ENCODE peak calls at places on chromosomes 1 and 21, in five cellular contexts. V is upper lobe of left lung, H is sigmoid colon, T is H1, R is HepG2. G is an unnamed sample.

GRCh38 chr1:154957258-154957657 is 1.4 kb upstream of the PBXIP1 start:
- DNase-seq in V (no peak), T (no peak), H (no peak), R (no peak), G (no peak)

GRCh38 chr1:220235462-220235861 is 36.8 kb downstream of the RAB3GAP2 start:
- DNase-seq in V (no peak), T (no peak), R (peak), H (no peak), G (no peak)

GRCh38 chr1:3911981-3912808 is 12.1 kb upstream of the C1orf174 start:
- DNase-seq in H (no peak), T (no peak), V (peak), R (no peak), G (peak)

GRCh38 chr21:32131960-32132359 is 146.9 kb downstream of the MIS18A start:
- DNase-seq in H (no peak), T (no peak), R (peak), V (no peak), G (no peak)

GRCh38 chr1:31429583-31429982 is 16.6 kb downstream of the SERINC2 start:
- DNase-seq in R (no peak), V (no peak), H (no peak), T (no peak), G (peak)

GRCh38 chr1:7517611-7518330 is 253.3 kb upstream of the VAMP3 start:
- DNase-seq in H (no peak), T (no peak), R (no peak), V (no peak), G (no peak)

GRCh38 chr1:40783001-40783905 is at the start of gene KCNQ4:
- DNase-seq in V (peak), R (no peak), H (peak), T (no peak), G (peak)

GRCh38 chr1:173234899-173235298 is 27.8 kb upstream of the TNFSF4 start:
- DNase-seq in V (no peak), R (no peak), H (no peak), T (no peak), G (no peak)

GRCh38 chr1:67997746-67998145 is 52.7 kb downstream of the DIRAS3 start:
- DNase-seq in R (no peak), V (no peak), T (no peak), H (no peak), G (no peak)

GRCh38 chr1:226814751-226815496 is 55.5 kb upstream of the PSEN2 start:
- DNase-seq in V (no peak), T (no peak), R (no peak), H (peak), G (peak)

GRCh38 chr1:38120552-38121230 is 74.1 kb upstream of the POU3F1 start:
- DNase-seq in T (no peak), V (no peak), R (no peak), H (no peak), G (no peak)

GRCh38 chr1:30684881-30685795 is 38.2 kb downstream of the MATN1 start:
- DNase-seq in T (peak), H (peak), R (peak), V (peak), G (peak)

GRCh38 chr1:53693361-53693760 is 45.6 kb downstream of the GLIS1 start:
- DNase-seq in R (no peak), V (no peak), T (no peak), H (no peak), G (no peak)

GRCh38 chr21:29217818-29218252 is 80.9 kb upstream of the BACH1 start:
- DNase-seq in V (no peak), H (no peak), R (peak), T (no peak), G (no peak)

DNA sequence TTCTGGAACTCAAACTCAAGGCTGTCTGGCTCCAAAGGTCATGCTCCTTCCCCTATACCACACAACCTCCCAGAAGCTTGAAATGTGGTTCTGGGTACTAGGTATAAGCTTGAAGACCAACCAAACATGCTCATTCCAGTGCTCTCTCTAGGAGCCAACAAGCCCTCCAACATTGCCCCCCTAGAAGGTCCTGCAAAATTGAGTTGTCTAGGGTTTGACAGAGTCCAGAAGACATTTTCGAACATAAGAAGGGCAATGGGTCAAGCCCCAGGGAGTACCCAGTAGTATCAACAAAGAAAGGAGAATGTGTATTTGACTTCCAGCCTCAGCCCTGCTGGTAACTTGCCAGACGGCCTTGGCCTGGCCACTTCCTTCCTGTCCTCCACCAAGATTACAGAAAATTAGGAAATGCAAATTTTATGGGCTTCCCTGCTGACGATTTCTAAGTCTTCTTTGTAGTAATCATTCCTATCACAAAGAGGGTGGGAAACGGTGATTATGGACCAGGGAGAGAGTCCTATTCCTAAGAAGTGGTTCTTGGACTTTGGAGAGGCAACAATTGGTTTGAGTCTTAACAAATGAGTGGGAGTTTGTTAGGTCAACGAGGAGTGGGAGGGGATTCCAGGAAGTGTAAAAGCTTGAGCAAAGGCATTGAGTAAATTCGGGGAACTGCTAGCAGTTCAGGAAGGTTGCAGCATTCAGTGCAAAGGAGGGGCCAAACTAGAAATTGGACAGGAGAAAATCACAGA is 18.7 kb upstream of the SLAMF1 start:
- DNase-seq in R (no peak), V (no peak), T (no peak), H (no peak), G (peak)
- TF ChIP-seq EP300 in R (no peak), V (peak), T (no peak), H (peak), G (peak)

GRCh38 chr1:63593303-63593886 is at the start of gene PGM1:
- DNase-seq in T (peak), V (peak), R (peak), H (peak), G (peak)
- TF ChIP-seq CTCF in T (no peak), V (no peak), R (peak), H (no peak), G (no peak)

GRCh38 chr1:25786887-25787286 is 13.1 kb upstream of the SELENON start:
- DNase-seq in H (no peak), R (no peak), V (no peak), T (no peak), G (no peak)
- TF ChIP-seq EP300 in H (no peak), R (no peak), V (no peak), T (no peak), G (no peak)

DNA sequence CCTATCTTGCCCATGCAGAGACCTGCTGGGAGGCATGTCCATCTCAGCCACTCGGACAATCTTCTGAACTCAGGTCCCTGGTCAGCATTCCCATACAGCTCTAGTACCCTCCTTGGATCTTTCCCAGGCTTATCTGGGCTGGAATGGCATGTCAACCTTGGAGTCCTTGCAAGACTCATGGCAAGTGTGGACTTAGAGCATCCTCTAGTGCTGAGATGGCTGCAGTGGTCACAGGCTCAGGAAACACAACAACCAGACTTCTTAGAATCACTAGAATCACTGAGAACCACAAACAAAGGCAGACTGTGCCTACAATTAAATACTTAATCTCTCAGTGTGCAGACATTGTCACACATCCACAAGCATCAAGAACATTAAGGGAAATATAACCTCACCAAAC is 73.1 kb upstream of the TSHB start:
- DNase-seq in T (peak), H (no peak), V (no peak), R (peak), G (no peak)
- TF ChIP-seq CTCF in T (peak), H (no peak), V (no peak), R (peak), G (no peak)